ENCODE peak calls at places on chromosome 20, in five cellular contexts. C is pons, P is mucosa of descending colon, K is brain microvascular endothelial cell, H is NCI-H460. A is an unnamed sample.

GRCh38 chr20:62702886-62703852 is 5.5 kb upstream of the NTSR1 start:
- DNase-seq in H (peak; percentile 92), C (no peak), P (no peak), K (peak; percentile 85), A (no peak)

GRCh38 chr20:60064554-60064953 is 106.3 kb downstream of the CDH26 start:
- DNase-seq in C (no peak), P (no peak), H (no peak), K (no peak), A (no peak)

GRCh38 chr20:4513720-4514119 is 208.0 kb upstream of the PRND start:
- DNase-seq in H (peak; percentile 34), P (no peak), C (no peak), K (peak; percentile 75), A (no peak)

GRCh38 chr20:56429941-56430340 is 17.9 kb downstream of the CASS4 start:
- DNase-seq in C (no peak), K (no peak), H (no peak), P (no peak), A (no peak)

GRCh38 chr20:50733644-50734349 is 2.4 kb downstream of the PARD6B start:
- DNase-seq in H (no peak), C (no peak), K (no peak), P (no peak), A (no peak)

GRCh38 chr20:688809-689208 is 13.2 kb upstream of the SCRT2 start:
- DNase-seq in C (no peak), H (no peak), K (peak; percentile 16), P (no peak), A (no peak)

GRCh38 chr20:6051505-6051904 is 2.4 kb downstream of the LRRN4 start:
- DNase-seq in C (no peak), K (peak; percentile 40), P (no peak), H (no peak), A (no peak)

GRCh38 chr20:19249515-19249914 is 37.1 kb downstream of the SLC24A3 start:
- DNase-seq in K (no peak), P (no peak), C (no peak), H (no peak), A (no peak)

GRCh38 chr20:10586296-10586695 is 87.5 kb downstream of the JAG1 start:
- DNase-seq in K (no peak), C (no peak), H (no peak), P (no peak), A (no peak)

GRCh38 chr20:10505320-10506226 is 70.5 kb downstream of the SLX4IP start:
- DNase-seq in C (no peak), H (no peak), P (no peak), K (no peak), A (no peak)

GRCh38 chr20:44610313-44610965 is 28.1 kb downstream of the PKIG start:
- DNase-seq in K (no peak), H (no peak), C (no peak), P (no peak), A (no peak)

GRCh38 chr20:50144362-50144761 is 9.2 kb downstream of the PEDS1 start:
- DNase-seq in C (no peak), P (no peak), H (peak; percentile 77), K (peak; percentile 98), A (no peak)

GRCh38 chr20:7790189-7790588 is 150.1 kb downstream of the HAO1 start:
- DNase-seq in H (no peak), P (no peak), C (no peak), K (no peak), A (no peak)

GRCh38 chr20:43507150-43508080 is at the start of gene L3MBTL1:
- DNase-seq in C (no peak), H (peak; percentile 46), K (no peak), P (peak; percentile 71), A (peak; percentile 33)

GRCh38 chr20:63896136-63896890 is 1.4 kb downstream of the DNAJC5 start:
- DNase-seq in C (peak; percentile 71), K (no peak), P (peak; percentile 66), H (no peak), A (peak; percentile 50)

GRCh38 chr20:58747400-58747672 is 54.7 kb downstream of the NPEPL1 start:
- DNase-seq in C (no peak), K (no peak), P (no peak), H (no peak), A (no peak)

GRCh38 chr20:4167261-4168004 is 152.1 kb upstream of the RNF24 start:
- DNase-seq in C (peak; percentile 94), K (no peak), P (no peak), H (no peak), A (peak; percentile 87)

GRCh38 chr20:44491635-44492395 is 16.1 kb downstream of the TTPAL start:
- DNase-seq in H (no peak), C (no peak), P (no peak), K (peak; percentile 67), A (no peak)

GRCh38 chr20:45423700-45424099 is 7.8 kb downstream of the PIGT start:
- DNase-seq in K (no peak), C (no peak), P (no peak), H (no peak), A (no peak)

GRCh38 chr20:15675813-15676484 is 897.3 kb downstream of the KIF16B start:
- DNase-seq in C (no peak), H (no peak), K (no peak), P (no peak), A (no peak)

GRCh38 chr20:25605146-25605545 is 18.7 kb downstream of the NANP start:
- DNase-seq in C (no peak), P (no peak), K (no peak), H (no peak), A (no peak)

GRCh38 chr20:5973172-5973571 is 22.7 kb downstream of the MCM8 start:
- DNase-seq in P (no peak), H (no peak), C (no peak), K (peak; percentile 27), A (no peak)

GRCh38 chr20:9220874-9221547 is 152.1 kb downstream of the PLCB4 start:
- DNase-seq in K (peak; percentile 75), H (no peak), P (no peak), C (no peak), A (no peak)

GRCh38 chr20:6999381-6999780 is 231.9 kb downstream of the BMP2 start:
- DNase-seq in K (no peak), H (no peak), C (no peak), P (no peak), A (no peak)

GRCh38 chr20:33947709-33948295 is 45.9 kb upstream of the RALY start:
- DNase-seq in C (no peak), H (peak; percentile 37), K (peak; percentile 16), P (no peak), A (no peak)

GRCh38 chr20:34560141-34560523 is 1.6 kb downstream of the MAP1LC3A start:
- DNase-seq in K (no peak), H (no peak), P (peak; percentile 39), C (peak; percentile 88), A (peak; percentile 52)

GRCh38 chr20:62959101-62959971 is 6.8 kb downstream of the SLC17A9 start:
- DNase-seq in P (no peak), K (no peak), H (no peak), C (no peak), A (no peak)

GRCh38 chr20:52191132-52191435 is 495 bp downstream of the ZFP64 start:
- DNase-seq in K (no peak), H (peak; percentile 15), P (no peak), C (peak; percentile 53), A (peak; percentile 61)

GRCh38 chr20:34791289-34792020 is 34.0 kb downstream of the NCOA6 start:
- DNase-seq in P (no peak), K (no peak), C (no peak), H (peak; percentile 62), A (no peak)

GRCh38 chr20:52217689-52218395 is 26.3 kb upstream of the ZFP64 start:
- DNase-seq in C (no peak), K (no peak), P (no peak), H (no peak), A (no peak)

GRCh38 chr20:20363449-20364015 is 4.4 kb upstream of the INSM1 start:
- DNase-seq in C (no peak), P (no peak), H (no peak), K (no peak), A (no peak)

GRCh38 chr20:23640018-23640872 is 2.5 kb upstream of the CST3 start:
- DNase-seq in K (no peak), H (no peak), C (no peak), P (no peak), A (no peak)

GRCh38 chr20:34842143-34842542 is 16.7 kb upstream of the NCOA6 start:
- DNase-seq in P (no peak), C (no peak), K (no peak), H (no peak), A (no peak)

GRCh38 chr20:45444050-45444449 is 25.5 kb upstream of the WFDC2 start:
- DNase-seq in K (no peak), P (no peak), C (no peak), H (no peak), A (no peak)

GRCh38 chr20:58160451-58161051 is 67.9 kb downstream of the ANKRD60 start:
- DNase-seq in K (peak; percentile 60), P (no peak), C (no peak), H (no peak), A (no peak)

GRCh38 chr20:24109537-24109936 is 121.0 kb upstream of the GGTLC1 start:
- DNase-seq in C (no peak), K (no peak), H (no peak), P (no peak), A (no peak)

GRCh38 chr20:32979201-32979998 is 24.8 kb downstream of the SUN5 start:
- DNase-seq in H (no peak), K (no peak), C (peak; percentile 26), P (no peak), A (no peak)

GRCh38 chr20:14883324-14883723 is 545.9 kb upstream of the FLRT3 start:
- DNase-seq in C (no peak), K (no peak), P (no peak), H (no peak), A (no peak)